ENCODE peak calls at places on chromosomes 5 and 9, in nine cellular contexts. One of them, this sample, is unnamed.

GRCh38 chr9:32251539-32251938 is 132.9 kb upstream of the ACO1 start:
- DNase-seq in mesendoderm: peak
- DNase-seq in IMR-90: peak
- DNase-seq in SJSA1: peak
- DNase-seq in heart right ventricle: no peak
- DNase-seq in brain microvascular endothelial cell: peak
- DNase-seq in lower leg skin: no peak
- DNase-seq in BJ: no peak
- DNase-seq in hepatocyte: peak
- DNase-seq in this sample: peak

GRCh38 chr9:93574900-93575705 is 1.3 kb upstream of the PHF2 start:
- DNase-seq in heart right ventricle: no peak
- DNase-seq in brain microvascular endothelial cell: no peak
- DNase-seq in IMR-90: no peak
- DNase-seq in lower leg skin: no peak
- DNase-seq in SJSA1: no peak
- DNase-seq in hepatocyte: no peak
- DNase-seq in mesendoderm: peak
- DNase-seq in BJ: no peak
- DNase-seq in this sample: no peak

GRCh38 chr9:89923961-89924504 is 319.2 kb downstream of the GADD45G start:
- DNase-seq in IMR-90: no peak
- DNase-seq in mesendoderm: peak
- DNase-seq in lower leg skin: peak
- DNase-seq in heart right ventricle: no peak
- DNase-seq in BJ: no peak
- DNase-seq in brain microvascular endothelial cell: no peak
- DNase-seq in SJSA1: no peak
- DNase-seq in hepatocyte: peak
- DNase-seq in this sample: no peak

GRCh38 chr9:136001231-136001630 is 40.1 kb upstream of the UBAC1 start:
- DNase-seq in heart right ventricle: no peak
- DNase-seq in brain microvascular endothelial cell: no peak
- DNase-seq in BJ: no peak
- DNase-seq in IMR-90: no peak
- DNase-seq in hepatocyte: no peak
- DNase-seq in lower leg skin: no peak
- DNase-seq in mesendoderm: no peak
- DNase-seq in SJSA1: no peak
- DNase-seq in this sample: no peak

GRCh38 chr5:61600945-61601491 is 269.0 kb downstream of the ZSWIM6 start:
- DNase-seq in hepatocyte: no peak
- DNase-seq in IMR-90: no peak
- DNase-seq in lower leg skin: no peak
- DNase-seq in heart right ventricle: no peak
- DNase-seq in brain microvascular endothelial cell: no peak
- DNase-seq in BJ: no peak
- DNase-seq in mesendoderm: no peak
- DNase-seq in SJSA1: no peak
- DNase-seq in this sample: no peak

GRCh38 chr9:70111641-70112236 is 68.1 kb downstream of the MAMDC2 start:
- DNase-seq in IMR-90: peak
- DNase-seq in mesendoderm: peak
- DNase-seq in BJ: no peak
- DNase-seq in brain microvascular endothelial cell: no peak
- DNase-seq in hepatocyte: peak
- DNase-seq in heart right ventricle: no peak
- DNase-seq in SJSA1: no peak
- DNase-seq in lower leg skin: no peak
- DNase-seq in this sample: no peak

GRCh38 chr9:108186996-108187395 is 668.8 kb downstream of the ACTL7B start:
- DNase-seq in BJ: no peak
- DNase-seq in brain microvascular endothelial cell: peak
- DNase-seq in mesendoderm: no peak
- DNase-seq in lower leg skin: no peak
- DNase-seq in hepatocyte: no peak
- DNase-seq in SJSA1: no peak
- DNase-seq in IMR-90: peak
- DNase-seq in heart right ventricle: peak
- DNase-seq in this sample: no peak

GRCh38 chr9:107749787-107750444 is 260.3 kb upstream of the KLF4 start:
- DNase-seq in lower leg skin: peak
- DNase-seq in SJSA1: peak
- DNase-seq in mesendoderm: peak
- DNase-seq in BJ: peak
- DNase-seq in IMR-90: peak
- DNase-seq in hepatocyte: peak
- DNase-seq in heart right ventricle: peak
- DNase-seq in brain microvascular endothelial cell: peak
- DNase-seq in this sample: peak

DNA sequence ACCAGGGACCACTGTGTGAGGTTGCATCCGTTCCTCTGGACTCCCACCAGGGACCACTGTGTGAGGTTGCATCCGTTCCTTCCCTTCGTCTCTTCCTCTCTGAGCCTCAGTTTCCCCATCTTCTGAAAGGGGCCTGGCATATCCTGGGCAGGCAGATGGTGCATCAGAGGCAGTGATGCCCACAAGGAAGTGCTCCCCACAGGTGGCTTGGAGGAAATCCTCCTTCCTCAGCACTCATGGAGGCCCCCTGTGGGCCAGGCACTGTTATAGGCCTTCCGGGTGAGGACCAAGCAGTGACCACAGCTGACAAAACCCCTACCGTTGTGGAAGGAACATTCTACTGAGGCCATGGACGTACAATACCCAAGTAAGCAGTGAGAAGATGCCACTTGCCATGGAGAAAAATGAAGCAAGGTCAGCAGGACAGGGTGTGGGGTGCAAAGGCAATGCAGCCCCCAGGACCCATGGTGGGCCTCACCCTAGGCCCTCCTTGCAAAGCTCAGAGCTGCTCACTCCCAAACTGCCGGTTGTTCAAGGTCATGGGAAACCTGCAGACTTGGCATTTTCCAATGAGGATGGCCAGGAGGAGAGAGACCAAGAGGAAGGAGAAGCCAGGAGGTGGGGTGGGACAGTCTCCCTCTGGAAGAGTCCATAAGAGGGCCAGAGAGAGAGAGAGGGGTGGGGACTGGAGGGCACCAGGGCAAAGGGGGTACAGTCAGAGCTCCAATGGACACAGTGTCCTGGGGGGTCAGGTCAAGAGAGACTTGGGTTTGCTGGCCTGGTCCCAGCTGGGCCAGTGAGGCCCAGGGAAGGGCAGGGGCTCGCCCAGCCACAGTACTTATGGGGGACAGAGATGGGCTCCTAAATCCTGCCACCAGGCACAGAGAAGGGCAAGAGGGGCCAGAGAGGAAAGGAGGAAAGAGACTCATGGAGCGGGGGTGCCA is 51.1 kb downstream of the C9orf50 start:
- DNase-seq in lower leg skin: no peak
- DNase-seq in heart right ventricle: no peak
- DNase-seq in hepatocyte: peak
- DNase-seq in IMR-90: peak
- DNase-seq in SJSA1: no peak
- DNase-seq in BJ: no peak
- DNase-seq in mesendoderm: peak
- DNase-seq in brain microvascular endothelial cell: no peak
- DNase-seq in this sample: no peak
- H3K4me3 ChIP-seq in lower leg skin: no peak
- H3K4me3 ChIP-seq in heart right ventricle: peak
- H3K4me3 ChIP-seq in hepatocyte: no peak
- H3K4me3 ChIP-seq in IMR-90: no peak
- H3K4me3 ChIP-seq in SJSA1: no peak
- H3K4me3 ChIP-seq in BJ: no peak
- H3K4me3 ChIP-seq in mesendoderm: no peak
- H3K4me3 ChIP-seq in brain microvascular endothelial cell: no peak
- H3K4me3 ChIP-seq in this sample: no peak

GRCh38 chr9:127715443-127716337 is at the start of the genes PTRH1 and TTC16:
- DNase-seq in brain microvascular endothelial cell: peak
- DNase-seq in mesendoderm: peak
- DNase-seq in lower leg skin: peak
- DNase-seq in SJSA1: peak
- DNase-seq in BJ: peak
- DNase-seq in IMR-90: peak
- DNase-seq in heart right ventricle: peak
- DNase-seq in hepatocyte: peak
- DNase-seq in this sample: peak

GRCh38 chr9:127714020-127714835 is 1.2 kb downstream of the PTRH1 start:
- DNase-seq in SJSA1: no peak
- DNase-seq in mesendoderm: no peak
- DNase-seq in brain microvascular endothelial cell: no peak
- DNase-seq in hepatocyte: no peak
- DNase-seq in IMR-90: no peak
- DNase-seq in lower leg skin: no peak
- DNase-seq in BJ: no peak
- DNase-seq in heart right ventricle: no peak
- DNase-seq in this sample: no peak

GRCh38 chr9:127714916-127715442 is 484 bp downstream of the PTRH1 start:
- DNase-seq in BJ: no peak
- DNase-seq in heart right ventricle: peak
- DNase-seq in hepatocyte: peak
- DNase-seq in lower leg skin: no peak
- DNase-seq in SJSA1: no peak
- DNase-seq in IMR-90: no peak
- DNase-seq in brain microvascular endothelial cell: no peak
- DNase-seq in mesendoderm: no peak
- DNase-seq in this sample: no peak

GRCh38 chr9:127717766-127718165 is 1.9 kb downstream of the TTC16 start:
- DNase-seq in hepatocyte: no peak
- DNase-seq in SJSA1: no peak
- DNase-seq in brain microvascular endothelial cell: no peak
- DNase-seq in heart right ventricle: no peak
- DNase-seq in BJ: no peak
- DNase-seq in lower leg skin: no peak
- DNase-seq in IMR-90: no peak
- DNase-seq in mesendoderm: no peak
- DNase-seq in this sample: no peak

DNA sequence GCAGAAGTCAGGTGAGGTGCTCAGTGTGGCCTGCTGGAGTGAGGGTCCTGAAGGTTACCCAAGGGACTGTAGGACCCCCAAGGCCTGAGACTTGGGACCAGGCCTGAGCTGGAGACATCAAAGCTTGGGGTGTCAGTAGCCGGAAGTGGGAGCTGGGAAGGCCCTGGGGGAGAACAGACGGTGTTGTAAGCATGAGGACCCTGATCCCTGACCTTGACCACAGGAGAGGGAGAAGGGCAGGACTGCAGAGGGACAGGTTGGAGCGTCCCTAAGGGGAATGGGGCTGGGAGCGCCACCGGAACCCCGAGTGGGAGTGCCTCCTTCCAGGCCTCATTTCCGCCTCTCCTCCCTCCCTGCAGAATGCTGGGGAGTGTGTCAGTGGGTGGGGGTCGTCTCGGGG is 533 bp downstream of the TTC16 start:
- DNase-seq in heart right ventricle: no peak
- DNase-seq in lower leg skin: no peak
- DNase-seq in mesendoderm: no peak
- DNase-seq in BJ: no peak
- DNase-seq in hepatocyte: no peak
- DNase-seq in SJSA1: no peak
- DNase-seq in brain microvascular endothelial cell: no peak
- DNase-seq in IMR-90: no peak
- DNase-seq in this sample: no peak
- H3K4me3 ChIP-seq in heart right ventricle: peak
- H3K4me3 ChIP-seq in lower leg skin: no peak
- H3K4me3 ChIP-seq in mesendoderm: no peak
- H3K4me3 ChIP-seq in BJ: peak
- H3K4me3 ChIP-seq in hepatocyte: no peak
- H3K4me3 ChIP-seq in SJSA1: no peak
- H3K4me3 ChIP-seq in brain microvascular endothelial cell: no peak
- H3K4me3 ChIP-seq in IMR-90: no peak
- H3K4me3 ChIP-seq in this sample: no peak

GRCh38 chr9:80500300-80500699 is 928.5 kb downstream of the TLE4 start:
- DNase-seq in SJSA1: no peak
- DNase-seq in BJ: no peak
- DNase-seq in hepatocyte: no peak
- DNase-seq in IMR-90: no peak
- DNase-seq in brain microvascular endothelial cell: no peak
- DNase-seq in heart right ventricle: no peak
- DNase-seq in mesendoderm: peak
- DNase-seq in lower leg skin: no peak
- DNase-seq in this sample: no peak

GRCh38 chr9:80501635-80502034 is 929.9 kb downstream of the TLE4 start:
- DNase-seq in heart right ventricle: no peak
- DNase-seq in lower leg skin: no peak
- DNase-seq in IMR-90: peak
- DNase-seq in hepatocyte: no peak
- DNase-seq in mesendoderm: no peak
- DNase-seq in SJSA1: peak
- DNase-seq in brain microvascular endothelial cell: peak
- DNase-seq in BJ: no peak
- DNase-seq in this sample: no peak

GRCh38 chr9:80498165-80498564 is 926.4 kb downstream of the TLE4 start:
- DNase-seq in IMR-90: no peak
- DNase-seq in BJ: no peak
- DNase-seq in SJSA1: no peak
- DNase-seq in hepatocyte: no peak
- DNase-seq in mesendoderm: no peak
- DNase-seq in heart right ventricle: no peak
- DNase-seq in lower leg skin: no peak
- DNase-seq in brain microvascular endothelial cell: no peak
- DNase-seq in this sample: no peak

GRCh38 chr9:80492221-80492620 is 920.5 kb downstream of the TLE4 start:
- DNase-seq in heart right ventricle: peak
- DNase-seq in brain microvascular endothelial cell: peak
- DNase-seq in BJ: no peak
- DNase-seq in hepatocyte: peak
- DNase-seq in SJSA1: no peak
- DNase-seq in lower leg skin: no peak
- DNase-seq in mesendoderm: peak
- DNase-seq in IMR-90: peak
- DNase-seq in this sample: peak

GRCh38 chr9:80496901-80497565 is 925.3 kb downstream of the TLE4 start:
- DNase-seq in mesendoderm: no peak
- DNase-seq in IMR-90: no peak
- DNase-seq in heart right ventricle: no peak
- DNase-seq in lower leg skin: no peak
- DNase-seq in brain microvascular endothelial cell: no peak
- DNase-seq in BJ: no peak
- DNase-seq in hepatocyte: no peak
- DNase-seq in SJSA1: no peak
- DNase-seq in this sample: no peak
- H3K4me3 ChIP-seq in mesendoderm: no peak
- H3K4me3 ChIP-seq in IMR-90: no peak
- H3K4me3 ChIP-seq in heart right ventricle: no peak
- H3K4me3 ChIP-seq in lower leg skin: no peak
- H3K4me3 ChIP-seq in brain microvascular endothelial cell: no peak
- H3K4me3 ChIP-seq in BJ: no peak
- H3K4me3 ChIP-seq in hepatocyte: no peak
- H3K4me3 ChIP-seq in SJSA1: no peak
- H3K4me3 ChIP-seq in this sample: no peak

DNA sequence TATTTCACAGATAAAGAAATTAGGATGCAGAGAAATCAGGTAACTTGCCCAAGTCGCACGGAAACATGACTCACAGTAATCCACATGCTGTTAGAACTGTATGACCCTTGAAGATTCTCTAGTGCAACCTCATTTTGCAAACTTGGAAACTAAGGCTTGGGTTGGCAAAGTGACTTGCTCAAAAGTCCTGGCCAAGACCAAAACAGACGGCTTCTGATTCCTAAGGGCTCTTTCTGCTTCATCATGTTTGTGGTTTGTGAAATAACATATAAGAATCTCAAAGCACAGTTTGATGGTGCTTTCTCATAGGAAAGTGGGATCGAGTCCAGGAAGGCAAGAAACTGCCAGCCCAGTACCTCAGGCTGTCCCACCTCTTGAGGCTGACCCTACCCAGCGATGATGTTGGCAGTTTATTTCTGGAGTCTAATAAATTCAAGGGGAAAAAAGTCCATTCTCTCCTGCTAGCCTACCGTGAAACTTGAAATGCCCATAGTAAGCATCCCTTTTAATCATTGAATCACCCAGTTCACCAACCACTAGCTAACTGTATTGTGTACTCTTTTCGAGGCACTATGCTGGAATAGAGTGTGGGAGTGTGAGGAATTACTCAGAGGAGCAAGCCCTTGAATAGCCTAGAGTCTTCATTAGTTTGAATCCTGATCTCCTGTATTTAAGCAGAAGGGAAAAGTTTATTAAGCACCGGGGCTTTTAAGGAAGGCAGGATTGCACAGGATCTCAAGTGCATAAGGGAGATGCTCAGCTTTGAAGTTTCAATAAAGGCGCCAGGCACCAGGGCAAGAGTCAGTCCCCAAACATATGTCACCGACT is 14.1 kb downstream of the CAPSL start:
- DNase-seq in hepatocyte: no peak
- DNase-seq in mesendoderm: no peak
- DNase-seq in lower leg skin: no peak
- DNase-seq in heart right ventricle: no peak
- DNase-seq in BJ: peak
- DNase-seq in SJSA1: no peak
- DNase-seq in IMR-90: peak
- DNase-seq in brain microvascular endothelial cell: peak
- DNase-seq in this sample: no peak
- H3K4me3 ChIP-seq in hepatocyte: no peak
- H3K4me3 ChIP-seq in mesendoderm: no peak
- H3K4me3 ChIP-seq in lower leg skin: no peak
- H3K4me3 ChIP-seq in heart right ventricle: no peak
- H3K4me3 ChIP-seq in BJ: peak
- H3K4me3 ChIP-seq in SJSA1: no peak
- H3K4me3 ChIP-seq in IMR-90: no peak
- H3K4me3 ChIP-seq in brain microvascular endothelial cell: no peak
- H3K4me3 ChIP-seq in this sample: no peak

This sample was measured in lung.